ENCODE peak calls at places on chromosomes 6 and 20, in six cellular contexts. N, A, J, M, F and D are unnamed samples.

GRCh38 chr6:143283887-143284640 is 166.4 kb downstream of the ADAT2 start:
- DNase-seq in A (no peak), F (no peak), J (no peak), N (peak; percentile 14), M (peak; percentile 69), D (no peak)

GRCh38 chr20:57106692-57107091 is 159.7 kb downstream of the BMP7 start:
- DNase-seq in N (no peak), A (no peak), J (no peak), F (no peak), M (no peak), D (no peak)

GRCh38 chr6:77040566-77041195 is 422.6 kb downstream of the HTR1B start:
- DNase-seq in M (peak; percentile 56), F (no peak), A (no peak), N (peak; percentile 15), J (peak; percentile 1), D (no peak)

GRCh38 chr6:10278786-10279185 is 136.1 kb downstream of the TFAP2A start:
- DNase-seq in M (no peak), N (no peak), F (no peak), A (no peak), J (no peak), D (no peak)

GRCh38 chr20:52972190-52972937 is at the start of gene TSHZ2:
- DNase-seq in J (peak; percentile 61), N (peak; percentile 1), M (peak; percentile 19), F (peak; percentile 36), A (no peak), D (peak; percentile 35)

GRCh38 chr6:43784049-43784855 is 14.2 kb downstream of the VEGFA start:
- DNase-seq in F (no peak), J (no peak), A (no peak), M (no peak), N (no peak), D (no peak)

GRCh38 chr20:50309280-50309763 is 118.7 kb downstream of the CEBPB start:
- DNase-seq in F (no peak), M (peak; percentile 63), J (no peak), A (no peak), N (peak; percentile 92), D (no peak)

GRCh38 chr6:160667854-160668481 is 3.9 kb upstream of the LPA start:
- DNase-seq in M (no peak), N (no peak), A (no peak), F (no peak), J (peak; percentile 64), D (peak; percentile 33)

GRCh38 chr20:57289401-57290177 is 23.1 kb upstream of the BMP7 start:
- DNase-seq in M (no peak), N (peak; percentile 9), A (no peak), F (no peak), J (no peak), D (no peak)

GRCh38 chr20:39717976-39718375 is 755.8 kb downstream of the DHX35 start:
- DNase-seq in N (no peak), F (no peak), J (no peak), M (no peak), A (no peak), D (no peak)

GRCh38 chr6:44222987-44223470 is 366 bp upstream of the SLC29A1 start:
- DNase-seq in F (no peak), N (no peak), M (no peak), A (no peak), J (no peak), D (peak; percentile 17)

GRCh38 chr6:10441004-10441654 is 26.3 kb upstream of the TFAP2A start:
- DNase-seq in F (no peak), N (peak; percentile 87), A (no peak), J (peak; percentile 96), M (peak; percentile 89), D (no peak)

GRCh38 chr6:168612586-168612985 is 171.6 kb downstream of the SMOC2 start:
- DNase-seq in N (no peak), J (no peak), F (no peak), M (no peak), A (no peak), D (no peak)

GRCh38 chr6:41488392-41489129 is 57.6 kb upstream of the FOXP4 start:
- DNase-seq in M (peak; percentile 87), J (no peak), F (peak; percentile 30), N (peak; percentile 92), A (no peak), D (no peak)

GRCh38 chr20:1484438-1485120 is 6.6 kb downstream of the SIRPB2 start:
- DNase-seq in J (no peak), N (no peak), F (no peak), M (no peak), A (no peak), D (no peak)